ENCODE peak calls at places on chromosomes 4 and X, in ten cellular contexts. L, I, W, Q, V, G, H, C, O and X are unnamed samples.

GRCh38 chrX:78548012-78548411 is 111.1 kb downstream of the RTL3 start:
- DNase-seq in L (no peak), I (no peak), W (no peak), Q (no peak), V (no peak), G (no peak), H (no peak), C (peak), O (no peak), X (no peak)

GRCh38 chr4:6641164-6641970 is 882 bp downstream of the MRFAP1 start:
- DNase-seq in L (peak), I (peak), W (no peak), Q (peak), V (peak), G (peak), H (peak), C (peak), O (no peak), X (peak)

GRCh38 chr4:94757192-94758140 is at the start of gene BMPR1B:
- DNase-seq in L (peak), I (no peak), W (no peak), Q (peak), V (no peak), G (no peak), H (no peak), C (peak), O (peak), X (peak)

GRCh38 chrX:153628129-153628528 is 18.9 kb upstream of the DUSP9 start:
- DNase-seq in L (no peak), I (no peak), W (no peak), Q (no peak), V (no peak), G (no peak), H (no peak), C (no peak), O (no peak), X (no peak)

GRCh38 chrX:139831689-139832456 is 101.0 kb downstream of the ATP11C start:
- DNase-seq in L (no peak), I (peak), W (no peak), Q (no peak), V (no peak), G (no peak), H (no peak), C (peak), O (peak), X (no peak)

GRCh38 chr4:113293673-113294072 is 244.2 kb downstream of the ANK2 start:
- DNase-seq in L (no peak), I (no peak), W (no peak), Q (no peak), V (no peak), G (no peak), H (no peak), C (no peak), O (no peak), X (no peak)

GRCh38 chr4:151408380-151408629 is 671 bp upstream of the FHIP1A start:
- DNase-seq in L (no peak), I (peak), W (no peak), Q (no peak), V (no peak), G (no peak), H (no peak), C (no peak), O (no peak), X (no peak)

GRCh38 chr4:128823025-128823661 is 13.6 kb downstream of the JADE1 start:
- DNase-seq in L (no peak), I (no peak), W (no peak), Q (no peak), V (no peak), G (no peak), H (no peak), C (peak), O (no peak), X (no peak)

GRCh38 chr4:30721353-30722091 is 1.4 kb downstream of the PCDH7 start:
- DNase-seq in L (peak), I (peak), W (no peak), Q (no peak), V (no peak), G (peak), H (peak), C (no peak), O (peak), X (peak)

GRCh38 chrX:42755820-42756219 is 22.1 kb downstream of the PPP1R2C start:
- DNase-seq in L (no peak), I (no peak), W (no peak), Q (peak), V (peak), G (peak), H (no peak), C (peak), O (no peak), X (peak)

GRCh38 chr4:54234497-54235205 is 5.6 kb downstream of the PDGFRA start:
- DNase-seq in L (no peak), I (no peak), W (no peak), Q (no peak), V (no peak), G (no peak), H (peak), C (no peak), O (peak), X (no peak)

GRCh38 chr4:136337216-136337615 is 1195.1 kb downstream of the PCDH18 start:
- DNase-seq in L (no peak), I (no peak), W (no peak), Q (no peak), V (no peak), G (no peak), H (no peak), C (peak), O (no peak), X (no peak)

GRCh38 chr4:110418641-110419040 is 57.3 kb upstream of the ENPEP start:
- DNase-seq in L (no peak), I (no peak), W (no peak), Q (no peak), V (no peak), G (no peak), H (no peak), C (no peak), O (no peak), X (no peak)

GRCh38 chr4:39044947-39045734 is 12.9 kb upstream of the TMEM156 start:
- DNase-seq in L (peak), I (no peak), W (no peak), Q (peak), V (no peak), G (no peak), H (no peak), C (peak), O (peak), X (no peak)

GRCh38 chr4:141772838-141773237 is 136.5 kb downstream of the IL15 start:
- DNase-seq in L (no peak), I (no peak), W (no peak), Q (no peak), V (no peak), G (no peak), H (no peak), C (no peak), O (no peak), X (no peak)

GRCh38 chrX:72308566-72309296 is 3.0 kb upstream of the CITED1 start:
- DNase-seq in L (peak), I (peak), W (no peak), Q (peak), V (peak), G (peak), H (peak), C (no peak), O (peak), X (peak)

GRCh38 chrX:46812445-46812844 is 24.4 kb upstream of the RP2 start:
- DNase-seq in L (no peak), I (no peak), W (no peak), Q (no peak), V (peak), G (no peak), H (no peak), C (no peak), O (no peak), X (peak)

GRCh38 chr4:159014896-159015295 is 88.0 kb upstream of the RAPGEF2 start:
- DNase-seq in L (no peak), I (no peak), W (no peak), Q (no peak), V (no peak), G (no peak), H (no peak), C (no peak), O (no peak), X (no peak)

GRCh38 chr4:159047478-159048165 is 55.3 kb upstream of the RAPGEF2 start:
- DNase-seq in L (no peak), I (no peak), W (no peak), Q (peak), V (no peak), G (no peak), H (peak), C (peak), O (no peak), X (peak)

GRCh38 chr4:6991771-6992557 is 51.2 kb upstream of the TADA2B start:
- DNase-seq in L (no peak), I (no peak), W (no peak), Q (peak), V (no peak), G (no peak), H (no peak), C (peak), O (peak), X (no peak)

GRCh38 chr4:124711469-124712416 is 789 bp downstream of the ANKRD50 start:
- DNase-seq in L (peak), I (peak), W (peak), Q (peak), V (peak), G (peak), H (no peak), C (peak), O (peak), X (peak)

GRCh38 chr4:14841801-14842748 is 160.2 kb upstream of the CPEB2 start:
- DNase-seq in L (no peak), I (peak), W (no peak), Q (no peak), V (peak), G (peak), H (no peak), C (no peak), O (no peak), X (peak)

GRCh38 chrX:5916945-5917344 is 311.7 kb downstream of the NLGN4X start:
- DNase-seq in L (no peak), I (no peak), W (no peak), Q (no peak), V (peak), G (no peak), H (no peak), C (no peak), O (peak), X (no peak)

GRCh38 chr4:95693594-95693993 is 144.8 kb upstream of the UNC5C start:
- DNase-seq in L (no peak), I (no peak), W (no peak), Q (no peak), V (peak), G (no peak), H (no peak), C (peak), O (peak), X (peak)